ENCODE peak calls at places on chromosomes 11 and 22, in four cellular contexts. One of them, this sample, is unnamed.

GRCh38 chr11:70577258-70577603 is 178.9 kb downstream of the CTTN start:
- DNase-seq in left colon: no peak
- DNase-seq in CD8-positive, alpha-beta memory T cell: no peak
- DNase-seq in prostate gland: no peak
- DNase-seq in this sample: no peak

GRCh38 chr11:124970925-124971324 is 16.9 kb downstream of the CCDC15 start:
- DNase-seq in left colon: no peak
- DNase-seq in CD8-positive, alpha-beta memory T cell: no peak
- DNase-seq in prostate gland: no peak
- DNase-seq in this sample: no peak

GRCh38 chr11:11946180-11946579 is 62.2 kb downstream of the DKK3 start:
- DNase-seq in left colon: no peak
- DNase-seq in CD8-positive, alpha-beta memory T cell: no peak
- DNase-seq in prostate gland: no peak
- DNase-seq in this sample: no peak

GRCh38 chr11:130071211-130071712 is 1.6 kb downstream of the APLP2 start:
- DNase-seq in left colon: no peak
- DNase-seq in CD8-positive, alpha-beta memory T cell: no peak
- DNase-seq in prostate gland: no peak
- DNase-seq in this sample: peak

GRCh38 chr11:111764621-111765020 is 1.6 kb downstream of the PPP2R1B start:
- DNase-seq in left colon: no peak
- DNase-seq in CD8-positive, alpha-beta memory T cell: no peak
- DNase-seq in prostate gland: no peak
- DNase-seq in this sample: no peak

GRCh38 chr11:117597083-117597482 is 199.9 kb downstream of the DSCAML1 start:
- DNase-seq in left colon: no peak
- DNase-seq in CD8-positive, alpha-beta memory T cell: no peak
- DNase-seq in prostate gland: no peak
- DNase-seq in this sample: no peak

GRCh38 chr11:130798280-130798679 is 118.0 kb downstream of the SNX19 start:
- DNase-seq in left colon: no peak
- DNase-seq in CD8-positive, alpha-beta memory T cell: no peak
- DNase-seq in prostate gland: no peak
- DNase-seq in this sample: no peak

GRCh38 chr11:45392621-45393183 is 106.6 kb upstream of the SYT13 start:
- DNase-seq in left colon: no peak
- DNase-seq in CD8-positive, alpha-beta memory T cell: no peak
- DNase-seq in prostate gland: no peak
- DNase-seq in this sample: no peak

GRCh38 chr11:3837793-3838192 is 3.0 kb downstream of the RHOG start:
- DNase-seq in left colon: peak
- DNase-seq in CD8-positive, alpha-beta memory T cell: no peak
- DNase-seq in prostate gland: no peak
- DNase-seq in this sample: no peak

GRCh38 chr11:32821517-32821916 is 8.2 kb upstream of the PRRG4 start:
- DNase-seq in left colon: no peak
- DNase-seq in CD8-positive, alpha-beta memory T cell: no peak
- DNase-seq in prostate gland: no peak
- DNase-seq in this sample: no peak

GRCh38 chr22:36738416-36739020 is 35.0 kb upstream of the CACNG2 start:
- DNase-seq in left colon: no peak
- DNase-seq in CD8-positive, alpha-beta memory T cell: no peak
- DNase-seq in prostate gland: no peak
- DNase-seq in this sample: no peak

GRCh38 chr22:44352378-44353062 is 39.8 kb upstream of the SHISAL1 start:
- DNase-seq in left colon: no peak
- DNase-seq in CD8-positive, alpha-beta memory T cell: no peak
- DNase-seq in prostate gland: no peak
- DNase-seq in this sample: no peak

GRCh38 chr22:35684270-35684700 is 33.4 kb upstream of the APOL5 start:
- DNase-seq in left colon: no peak
- DNase-seq in CD8-positive, alpha-beta memory T cell: no peak
- DNase-seq in prostate gland: no peak
- DNase-seq in this sample: peak

GRCh38 chr11:34501500-34501899 is 12.1 kb downstream of the ELF5 start:
- DNase-seq in left colon: no peak
- DNase-seq in CD8-positive, alpha-beta memory T cell: no peak
- DNase-seq in prostate gland: no peak
- DNase-seq in this sample: no peak

GRCh38 chr22:28930357-28931007 is 47.1 kb downstream of the ZNRF3 start:
- DNase-seq in left colon: no peak
- DNase-seq in CD8-positive, alpha-beta memory T cell: no peak
- DNase-seq in prostate gland: no peak
- DNase-seq in this sample: no peak

GRCh38 chr11:91871791-91872190 is 352.8 kb upstream of the FAT3 start:
- DNase-seq in left colon: peak
- DNase-seq in CD8-positive, alpha-beta memory T cell: no peak
- DNase-seq in prostate gland: no peak
- DNase-seq in this sample: no peak

GRCh38 chr22:44659140-44659539 is 42.9 kb upstream of the PRR5 start:
- DNase-seq in left colon: no peak
- DNase-seq in CD8-positive, alpha-beta memory T cell: no peak
- DNase-seq in prostate gland: no peak
- DNase-seq in this sample: no peak

GRCh38 chr22:44786610-44787009 is 34.2 kb downstream of the ARHGAP8 start:
- DNase-seq in left colon: no peak
- DNase-seq in CD8-positive, alpha-beta memory T cell: no peak
- DNase-seq in prostate gland: no peak
- DNase-seq in this sample: no peak

GRCh38 chr11:85718991-85719807 is 33.2 kb upstream of the CCDC89 start:
- DNase-seq in left colon: no peak
- DNase-seq in CD8-positive, alpha-beta memory T cell: no peak
- DNase-seq in prostate gland: no peak
- DNase-seq in this sample: no peak

GRCh38 chr22:47051435-47052175 is 289.2 kb downstream of the TBC1D22A start:
- DNase-seq in left colon: no peak
- DNase-seq in CD8-positive, alpha-beta memory T cell: no peak
- DNase-seq in prostate gland: no peak
- DNase-seq in this sample: peak

GRCh38 chr11:9396310-9396709 is 11.9 kb downstream of the IPO7 start:
- DNase-seq in left colon: no peak
- DNase-seq in CD8-positive, alpha-beta memory T cell: no peak
- DNase-seq in prostate gland: no peak
- DNase-seq in this sample: no peak

GRCh38 chr11:3132831-3133455 is 32.2 kb downstream of the OSBPL5 start:
- DNase-seq in left colon: peak
- DNase-seq in CD8-positive, alpha-beta memory T cell: no peak
- DNase-seq in prostate gland: no peak
- DNase-seq in this sample: no peak

GRCh38 chr11:37124384-37124783 is 526.3 kb upstream of the RAG2 start:
- DNase-seq in left colon: no peak
- DNase-seq in CD8-positive, alpha-beta memory T cell: no peak
- DNase-seq in prostate gland: no peak
- DNase-seq in this sample: no peak

GRCh38 chr11:119594639-119595249 is 134.3 kb downstream of the NECTIN1 start:
- DNase-seq in left colon: no peak
- DNase-seq in CD8-positive, alpha-beta memory T cell: no peak
- DNase-seq in prostate gland: no peak
- DNase-seq in this sample: no peak

GRCh38 chr11:119115484-119116234 is 5.7 kb upstream of the HINFP start:
- DNase-seq in left colon: no peak
- DNase-seq in CD8-positive, alpha-beta memory T cell: no peak
- DNase-seq in prostate gland: no peak
- DNase-seq in this sample: no peak

GRCh38 chr11:709109-709997 is 3.3 kb downstream of the EPS8L2 start:
- DNase-seq in left colon: peak
- DNase-seq in CD8-positive, alpha-beta memory T cell: no peak
- DNase-seq in prostate gland: no peak
- DNase-seq in this sample: no peak

GRCh38 chr11:71499125-71499524 is 27.9 kb upstream of the KRTAP5-7 start:
- DNase-seq in left colon: no peak
- DNase-seq in CD8-positive, alpha-beta memory T cell: no peak
- DNase-seq in prostate gland: no peak
- DNase-seq in this sample: no peak

GRCh38 chr22:30781271-30781875 is 86.7 kb downstream of the OSBP2 start:
- DNase-seq in left colon: no peak
- DNase-seq in CD8-positive, alpha-beta memory T cell: no peak
- DNase-seq in prostate gland: no peak
- DNase-seq in this sample: no peak

GRCh38 chr11:48107188-48107704 is 109.4 kb upstream of the OR4B1 start:
- DNase-seq in left colon: no peak
- DNase-seq in CD8-positive, alpha-beta memory T cell: no peak
- DNase-seq in prostate gland: no peak
- DNase-seq in this sample: no peak

GRCh38 chr11:76835928-76836612 is 24.6 kb upstream of the ACER3 start:
- DNase-seq in left colon: peak
- DNase-seq in CD8-positive, alpha-beta memory T cell: no peak
- DNase-seq in prostate gland: peak
- DNase-seq in this sample: peak

GRCh38 chr11:20669833-20670684 is 673 bp downstream of the NELL1 start:
- DNase-seq in left colon: no peak
- DNase-seq in CD8-positive, alpha-beta memory T cell: no peak
- DNase-seq in prostate gland: no peak
- DNase-seq in this sample: no peak

GRCh38 chr11:2498750-2499149 is 53.9 kb downstream of the KCNQ1 start:
- DNase-seq in left colon: no peak
- DNase-seq in CD8-positive, alpha-beta memory T cell: no peak
- DNase-seq in prostate gland: no peak
- DNase-seq in this sample: no peak

GRCh38 chr22:37197451-37198289 is 9.6 kb upstream of the C1QTNF6 start:
- DNase-seq in left colon: peak
- DNase-seq in CD8-positive, alpha-beta memory T cell: no peak
- DNase-seq in prostate gland: peak
- DNase-seq in this sample: peak

GRCh38 chr22:46622081-46622521 is 1.9 kb downstream of the GRAMD4 start:
- DNase-seq in left colon: no peak
- DNase-seq in CD8-positive, alpha-beta memory T cell: no peak
- DNase-seq in prostate gland: peak
- DNase-seq in this sample: no peak

GRCh38 chr11:114914231-114915005 is 236.1 kb downstream of the NXPE2 start:
- DNase-seq in left colon: no peak
- DNase-seq in CD8-positive, alpha-beta memory T cell: no peak
- DNase-seq in prostate gland: no peak
- DNase-seq in this sample: no peak

GRCh38 chr22:50525991-50526848 is 822 bp upstream of the SCO2 start:
- DNase-seq in left colon: peak
- DNase-seq in CD8-positive, alpha-beta memory T cell: peak
- DNase-seq in prostate gland: peak
- DNase-seq in this sample: peak

GRCh38 chr22:46376096-46376495 is 40.6 kb downstream of the TRMU start:
- DNase-seq in left colon: no peak
- DNase-seq in CD8-positive, alpha-beta memory T cell: no peak
- DNase-seq in prostate gland: no peak
- DNase-seq in this sample: no peak

GRCh38 chr11:101049813-101050212 is 79.8 kb downstream of the PGR start:
- DNase-seq in left colon: no peak
- DNase-seq in CD8-positive, alpha-beta memory T cell: no peak
- DNase-seq in prostate gland: no peak
- DNase-seq in this sample: no peak

GRCh38 chr22:22322792-22323191 is 78.2 kb downstream of the VPREB1 start:
- DNase-seq in left colon: no peak
- DNase-seq in CD8-positive, alpha-beta memory T cell: no peak
- DNase-seq in prostate gland: no peak
- DNase-seq in this sample: no peak

GRCh38 chr11:84420261-84420660 is 1134.1 kb upstream of the CCDC90B start:
- DNase-seq in left colon: no peak
- DNase-seq in CD8-positive, alpha-beta memory T cell: no peak
- DNase-seq in prostate gland: no peak
- DNase-seq in this sample: no peak

This sample was measured in NCI-H1092 treated with DMSO at 0.1 percent for 48 hours.